ENCODE peak calls at places on chromosome 12, in nine cellular contexts. B, Q, V, J, M, U, Y, F and T are unnamed samples.

GRCh38 chr12:94208433-94208921 is 60.1 kb downstream of the PLXNC1 start:
- DNase-seq in B (no peak), V (no peak), J (peak), Q (no peak), Y (no peak), F (no peak), U (no peak), M (no peak), T (no peak)

GRCh38 chr12:114528766-114529165 is 122.8 kb upstream of the TBX5 start:
- DNase-seq in Y (no peak), U (no peak), F (no peak), Q (no peak), J (no peak), V (no peak), B (no peak), M (no peak), T (no peak)

GRCh38 chr12:12975322-12976077 is 23.5 kb upstream of the GPRC5D start:
- DNase-seq in Y (no peak), M (no peak), U (peak), B (no peak), V (peak), F (no peak), J (peak), Q (peak), T (peak)

GRCh38 chr12:58225067-58225877 is 283.9 kb downstream of the ATP23 start:
- DNase-seq in M (no peak), Y (no peak), Q (no peak), F (no peak), V (no peak), U (no peak), J (no peak), B (no peak), T (no peak)

GRCh38 chr12:3538691-3539030 is 47.7 kb downstream of the PRMT8 start:
- DNase-seq in V (no peak), M (no peak), U (no peak), B (no peak), Q (no peak), F (no peak), Y (peak), J (no peak), T (no peak)

GRCh38 chr12:130334937-130335336 is 2.8 kb upstream of the PIWIL1 start:
- DNase-seq in F (no peak), B (no peak), Q (no peak), U (no peak), M (no peak), J (no peak), V (no peak), Y (no peak), T (no peak)

GRCh38 chr12:53196486-53196885 is 10.6 kb downstream of the ITGB7 start:
- DNase-seq in Q (no peak), V (no peak), M (no peak), Y (no peak), B (no peak), F (no peak), J (no peak), U (no peak), T (no peak)

GRCh38 chr12:128137140-128137539 is 129.8 kb upstream of the TMEM132C start:
- DNase-seq in U (no peak), V (no peak), F (no peak), B (no peak), M (no peak), Q (no peak), Y (no peak), J (no peak), T (no peak)

GRCh38 chr12:132502149-132502881 is 12.4 kb downstream of the FBRSL1 start:
- DNase-seq in B (no peak), F (no peak), M (no peak), Q (no peak), Y (no peak), U (peak), V (no peak), J (no peak), T (no peak)

GRCh38 chr12:31715283-31715825 is 13.5 kb downstream of the AMN1 start:
- DNase-seq in V (peak), F (peak), Q (no peak), B (no peak), Y (peak), M (no peak), U (peak), J (no peak), T (no peak)

GRCh38 chr12:126506426-126507182 is 1441.4 kb downstream of the AACS start:
- DNase-seq in Q (peak), B (no peak), V (peak), J (peak), U (no peak), M (no peak), Y (no peak), F (peak), T (no peak)

GRCh38 chr12:122206111-122206881 is 2.8 kb downstream of the B3GNT4 start:
- DNase-seq in F (no peak), B (no peak), Y (no peak), U (no peak), V (no peak), Q (peak), J (no peak), M (no peak), T (no peak)

GRCh38 chr12:84763112-84763511 is 149.5 kb downstream of the SLC6A15 start:
- DNase-seq in Y (no peak), M (no peak), B (no peak), F (peak), Q (peak), J (peak), U (no peak), V (peak), T (peak)

GRCh38 chr12:46676797-46677520 is 148.8 kb downstream of the SLC38A4 start:
- DNase-seq in B (no peak), Y (no peak), J (no peak), U (no peak), V (no peak), Q (peak), F (no peak), M (no peak), T (peak)

GRCh38 chr12:81797100-81797499 is 38.0 kb upstream of the PPFIA2 start:
- DNase-seq in J (peak), Y (no peak), M (no peak), U (peak), F (no peak), B (no peak), V (peak), Q (peak), T (no peak)

GRCh38 chr12:18146375-18146774 is 56.4 kb upstream of the RERGL start:
- DNase-seq in J (peak), B (no peak), Q (no peak), V (peak), F (no peak), M (no peak), Y (no peak), U (no peak), T (no peak)

GRCh38 chr12:102601621-102602020 is 121.3 kb upstream of the IGF1 start:
- DNase-seq in Y (no peak), B (no peak), Q (no peak), U (no peak), M (no peak), F (no peak), V (no peak), J (no peak), T (no peak)

GRCh38 chr12:93571854-93572711 is at the start of gene SOCS2:
- DNase-seq in B (peak), M (peak), Y (no peak), J (no peak), V (no peak), Q (peak), U (no peak), F (peak), T (no peak)

GRCh38 chr12:95642583-95642982 is 91.3 kb upstream of the USP44 start:
- DNase-seq in J (no peak), Y (no peak), F (no peak), V (no peak), U (peak), M (no peak), Q (no peak), B (no peak), T (no peak)

GRCh38 chr12:76866146-76866545 is 12.7 kb downstream of the CSRP2 start:
- DNase-seq in V (no peak), J (no peak), Y (no peak), B (no peak), U (no peak), Q (peak), F (peak), M (no peak), T (peak)

GRCh38 chr12:80862606-80863005 is 75.1 kb downstream of the LIN7A start:
- DNase-seq in V (peak), J (peak), Y (no peak), M (no peak), B (no peak), Q (peak), F (peak), U (no peak), T (peak)

GRCh38 chr12:53999596-54000104 is 311 bp upstream of the HOXC9 start:
- DNase-seq in M (no peak), V (peak), J (peak), U (peak), B (no peak), Q (peak), Y (no peak), F (no peak), T (peak)

GRCh38 chr12:111093428-111094142 is 173.2 kb upstream of the MYL2 start:
- DNase-seq in B (no peak), J (no peak), V (no peak), U (no peak), Q (no peak), F (no peak), Y (no peak), M (peak), T (no peak)

GRCh38 chr12:25583545-25583944 is 30.5 kb upstream of the LMNTD1 start:
- DNase-seq in M (no peak), B (no peak), J (peak), Y (no peak), V (peak), Q (peak), U (peak), F (peak), T (no peak)
- TF ChIP-seq CTCF in M (no peak), B (peak), J (peak), Y (no peak), V (peak), Q (no peak), U (no peak), F (no peak), T (no peak)

GRCh38 chr12:57090924-57091632 is 2.2 kb downstream of the NAB2 start:
- DNase-seq in M (no peak), Q (peak), F (no peak), B (no peak), Y (no peak), U (no peak), J (peak), V (no peak), T (peak)
- TF ChIP-seq CTCF in M (no peak), Q (no peak), F (no peak), B (peak), Y (no peak), U (no peak), J (peak), V (peak), T (peak)

GRCh38 chr12:59780605-59781135 is 184.8 kb downstream of the SLC16A7 start:
- DNase-seq in Y (no peak), U (peak), M (no peak), F (peak), V (peak), Q (peak), J (peak), B (no peak), T (peak)
- TF ChIP-seq CTCF in Y (no peak), U (no peak), M (no peak), F (peak), V (peak), Q (peak), J (peak), B (peak), T (peak)

DNA sequence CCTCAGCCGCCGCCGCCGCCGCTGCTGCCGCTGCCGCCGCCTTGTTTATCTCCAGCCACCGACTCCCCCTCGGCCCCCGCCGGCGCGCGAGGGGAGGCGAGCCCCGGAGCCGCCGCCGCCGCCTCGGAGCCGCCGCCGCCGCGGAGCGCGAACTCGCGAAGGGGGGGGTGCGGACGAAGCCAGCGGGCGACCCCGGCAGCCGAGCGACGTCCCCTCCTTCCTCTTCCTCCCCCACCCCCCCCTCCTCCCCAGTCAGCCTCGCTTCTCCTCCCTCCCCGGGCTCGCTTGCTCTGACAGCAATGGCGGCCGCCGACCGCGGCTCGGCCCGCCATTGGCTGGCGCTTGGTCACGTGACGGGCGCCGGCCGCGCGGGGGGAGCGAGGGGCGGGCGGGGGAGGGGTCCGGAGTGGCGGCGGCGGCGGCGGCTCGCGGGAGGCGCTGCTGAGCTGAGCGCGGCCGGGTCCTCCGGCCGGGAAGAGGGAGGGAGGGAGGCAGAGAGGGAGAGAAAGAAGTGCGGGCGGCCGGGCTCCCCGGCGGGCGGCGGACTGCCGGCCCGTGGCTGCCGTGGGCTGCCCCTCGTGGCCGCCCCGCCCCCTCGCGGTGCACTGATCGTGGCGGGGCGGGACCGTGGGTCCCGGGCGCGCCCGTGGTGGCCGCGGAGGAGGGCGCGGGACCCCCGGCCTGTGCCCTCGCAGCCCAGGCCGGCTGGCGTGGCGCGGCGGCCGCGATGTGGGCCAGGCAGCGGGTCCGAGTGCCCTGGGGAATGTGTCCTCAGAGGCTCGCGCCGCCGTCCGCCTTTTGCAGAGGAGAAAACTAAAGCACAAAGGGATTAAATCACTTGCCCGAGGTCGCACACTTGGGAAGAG is at the start of gene MED13L:
- DNase-seq in M (peak), Y (peak), U (peak), V (peak), J (peak), F (peak), B (peak), Q (peak), T (peak)
- TF ChIP-seq CTCF in M (peak), Y (peak), U (peak), V (peak), J (no peak), F (no peak), B (peak), Q (no peak), T (peak)

GRCh38 chr12:79162948-79163347 is 298.4 kb downstream of the SYT1 start:
- DNase-seq in J (no peak), B (no peak), U (no peak), Q (no peak), V (no peak), Y (no peak), M (no peak), F (no peak), T (no peak)
- TF ChIP-seq CTCF in J (no peak), B (no peak), U (no peak), Q (no peak), V (no peak), Y (no peak), M (no peak), F (no peak), T (no peak)

GRCh38 chr12:68901551-68901950 is 31.4 kb downstream of the CPM start:
- DNase-seq in Y (no peak), U (no peak), Q (no peak), B (no peak), F (no peak), M (no peak), J (no peak), V (no peak), T (no peak)

GRCh38 chr12:68900241-68900640 is 32.7 kb downstream of the CPM start:
- DNase-seq in V (no peak), B (no peak), U (no peak), Q (no peak), F (no peak), M (no peak), J (no peak), Y (no peak), T (no peak)

GRCh38 chr12:68896881-68897540 is 36.0 kb downstream of the CPM start:
- DNase-seq in U (no peak), M (no peak), F (peak), Q (no peak), V (no peak), Y (no peak), B (no peak), J (peak), T (no peak)

GRCh38 chr12:68901145-68901544 is 31.8 kb downstream of the CPM start:
- DNase-seq in Q (no peak), J (no peak), V (no peak), F (no peak), Y (no peak), U (no peak), M (no peak), B (no peak), T (no peak)

DNA sequence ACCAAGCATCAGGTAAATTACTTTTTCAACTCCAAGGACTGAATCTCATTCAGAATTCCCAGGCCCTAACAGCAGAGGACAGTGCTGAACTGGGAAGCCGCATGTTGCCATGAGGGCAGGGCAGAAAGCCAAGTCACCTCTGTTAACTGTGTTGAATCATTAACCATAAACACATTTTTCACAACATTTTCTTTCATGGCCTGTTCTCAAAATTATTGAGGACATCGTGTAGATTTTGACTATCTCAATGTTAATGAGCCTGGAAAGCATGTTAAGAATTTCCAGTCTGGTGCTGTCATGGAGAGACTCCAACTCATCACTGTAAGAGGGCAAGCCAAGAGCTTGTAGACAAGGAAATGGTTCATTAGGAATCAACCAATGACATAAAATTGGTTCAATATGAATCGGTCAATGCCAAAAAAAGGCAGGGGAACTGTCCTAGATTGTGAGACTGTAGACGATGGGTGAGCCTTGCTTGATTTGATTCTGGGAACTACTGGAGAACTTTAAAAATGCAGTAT is 33.7 kb downstream of the CPM start:
- DNase-seq in B (no peak), F (peak), M (no peak), Q (peak), U (peak), V (peak), Y (no peak), J (peak), T (peak)
- TF ChIP-seq CTCF in B (no peak), F (peak), M (no peak), Q (peak), U (peak), V (peak), Y (no peak), J (peak), T (peak)